ENCODE peak calls at places on chromosomes 11 and 22, in ten cellular contexts. X, H, V, O, Y, Q, B, M, J and W are unnamed samples.

GRCh38 chr11:115944596-115944995 is 440.4 kb upstream of the CADM1 start:
- DNase-seq in Y (no peak), B (no peak), O (no peak), M (no peak), H (no peak), V (no peak), J (no peak), X (no peak), Q (no peak), W (no peak)

GRCh38 chr11:105152556-105152955 is 13.0 kb upstream of the CARD18 start:
- DNase-seq in O (no peak), H (no peak), B (no peak), X (no peak), Y (no peak), M (no peak), Q (no peak), J (no peak), V (no peak), W (no peak)

GRCh38 chr11:3044004-3044403 is 13.2 kb downstream of the CARS1 start:
- DNase-seq in B (no peak), X (no peak), Y (peak), V (no peak), H (no peak), M (peak), J (no peak), O (no peak), Q (peak), W (no peak)

GRCh38 chr11:132032555-132032954 is 662.1 kb downstream of the NTM start:
- DNase-seq in Y (peak), B (no peak), Q (no peak), O (no peak), J (no peak), X (no peak), M (no peak), V (no peak), H (no peak), W (no peak)

GRCh38 chr11:113384551-113384950 is 3.0 kb upstream of the ANKK1 start:
- DNase-seq in Y (peak), B (no peak), X (no peak), J (peak), H (peak), M (no peak), Q (no peak), V (no peak), O (no peak), W (no peak)

GRCh38 chr11:877565-877964 is 33.0 kb downstream of the CHID1 start:
- DNase-seq in M (peak), V (no peak), O (no peak), B (no peak), X (no peak), Y (no peak), Q (no peak), J (no peak), H (no peak), W (peak)

GRCh38 chr11:119024430-119025098 is 6.0 kb downstream of the TRAPPC4 start:
- DNase-seq in Q (peak), M (peak), O (peak), H (no peak), J (no peak), X (no peak), V (no peak), Y (no peak), B (no peak), W (peak)

GRCh38 chr11:3855808-3856491 is 486 bp downstream of the STIM1 start:
- DNase-seq in O (peak), V (peak), J (peak), M (peak), Y (no peak), B (no peak), H (no peak), X (peak), Q (peak), W (peak)

GRCh38 chr11:13388741-13389140 is 74.3 kb downstream of the BTBD10 start:
- DNase-seq in O (no peak), Y (no peak), H (no peak), Q (no peak), M (no peak), V (no peak), X (no peak), B (no peak), J (no peak), W (no peak)

GRCh38 chr11:29321293-29322132 is 695.3 kb downstream of the KCNA4 start:
- DNase-seq in Y (peak), X (no peak), O (no peak), Q (no peak), H (no peak), B (no peak), J (no peak), V (no peak), M (no peak), W (no peak)

GRCh38 chr22:37083914-37084313 is 25.6 kb downstream of the TMPRSS6 start:
- DNase-seq in H (no peak), Q (no peak), X (no peak), Y (no peak), J (no peak), M (no peak), O (no peak), B (no peak), V (no peak), W (no peak)

DNA sequence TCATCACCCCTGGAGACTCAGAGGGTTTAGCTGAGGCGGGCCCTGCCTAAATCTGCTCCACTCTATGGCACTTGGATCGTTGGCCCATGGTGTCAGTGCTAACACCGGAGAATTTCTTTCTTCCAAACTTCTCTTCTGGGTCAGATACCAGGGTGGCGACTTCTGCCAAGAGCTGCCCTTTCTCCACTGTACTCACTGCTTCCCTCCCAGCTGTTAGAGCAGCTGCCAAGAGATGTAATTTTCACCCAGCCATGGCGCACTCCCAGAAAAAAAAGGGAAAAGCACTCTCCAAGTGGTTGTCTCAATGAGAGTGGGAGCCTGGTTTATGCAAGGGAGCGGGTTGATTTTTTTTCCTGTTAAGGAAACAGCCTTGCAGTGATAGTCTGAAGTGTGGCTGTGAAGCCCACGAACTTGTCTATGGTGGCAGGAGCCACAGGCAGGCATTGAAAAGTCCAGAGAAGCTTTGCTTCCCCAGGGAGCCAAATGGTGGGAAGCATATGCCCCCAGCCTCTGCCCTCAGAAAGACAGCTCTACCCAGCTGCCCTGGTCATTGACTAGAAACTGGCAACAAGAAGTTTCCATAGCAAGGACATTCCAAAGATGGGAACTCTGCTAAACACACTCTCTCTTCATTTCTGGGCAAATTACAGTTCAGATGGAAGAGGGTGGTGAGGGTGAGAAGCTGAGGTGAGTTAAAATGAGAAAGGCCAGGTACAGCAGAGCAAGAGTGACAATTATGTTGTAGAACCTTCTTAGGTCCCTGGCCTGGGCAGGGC is 10.7 kb downstream of the PCSK7 start:
- DNase-seq in M (no peak), Q (no peak), Y (no peak), H (no peak), J (no peak), V (peak), O (peak), X (no peak), B (no peak), W (no peak)
- TF ChIP-seq POLR2A in M (no peak), Q (no peak), Y (no peak), H (no peak), J (no peak), V (no peak), O (no peak), X (no peak), B (no peak), W (no peak)

DNA sequence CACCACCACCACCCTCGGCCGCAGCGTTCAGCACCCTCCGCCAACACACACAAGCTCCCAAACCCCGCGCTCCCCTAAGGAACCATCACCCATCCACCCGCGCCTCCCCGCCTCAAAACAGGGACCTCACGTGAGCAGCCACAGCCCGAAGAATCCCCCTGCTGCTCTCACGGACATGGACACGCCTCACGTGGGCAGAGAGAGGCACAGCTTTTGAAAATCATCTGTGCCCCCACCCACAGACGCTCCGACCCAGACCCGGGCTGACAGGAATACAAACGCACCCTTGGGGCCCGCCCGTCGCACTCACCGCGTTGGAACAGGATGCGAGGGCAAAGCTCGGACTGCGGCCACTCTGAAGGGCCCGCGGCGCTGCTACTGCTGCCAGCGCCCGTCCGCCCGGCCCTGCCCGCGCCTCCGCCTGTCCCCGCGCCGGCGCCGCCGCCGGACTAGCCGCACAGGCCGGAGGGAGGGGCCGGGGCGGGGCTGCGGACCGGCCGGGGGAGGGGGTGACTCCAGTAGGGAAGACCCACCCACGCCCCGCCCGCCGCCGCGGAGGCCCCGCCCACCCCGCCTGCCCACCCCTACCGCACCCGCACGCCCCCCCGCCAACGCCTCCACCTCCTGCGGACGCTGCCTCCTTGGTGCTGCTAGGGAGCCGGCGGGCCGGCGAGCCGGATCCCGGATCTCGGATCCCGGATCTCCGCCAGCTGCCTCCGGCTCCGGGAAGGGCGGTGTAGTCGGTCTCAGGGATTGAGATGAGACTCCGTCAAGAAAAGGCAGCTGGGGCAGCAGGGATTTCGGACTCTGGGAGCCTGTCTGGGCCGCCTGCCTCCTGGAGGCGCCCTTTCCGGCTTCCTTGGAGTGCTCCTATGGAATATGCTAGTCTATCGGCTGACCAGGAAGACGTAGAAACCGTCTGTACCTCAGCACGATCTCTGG is at the start of gene TRIM3:
- DNase-seq in O (peak), X (peak), H (peak), Q (peak), J (peak), B (peak), Y (peak), M (peak), V (peak), W (peak)
- TF ChIP-seq POLR2A in O (peak), X (peak), H (peak), Q (peak), J (peak), B (peak), Y (peak), M (peak), V (peak), W (no peak)

GRCh38 chr22:20498913-20499312 is 3.3 kb upstream of the KLHL22 start:
- DNase-seq in X (no peak), J (no peak), Y (no peak), V (no peak), O (no peak), B (no peak), Q (no peak), M (no peak), H (no peak), W (no peak)

GRCh38 chr22:20497426-20497825 is 1.8 kb upstream of the KLHL22 start:
- DNase-seq in J (no peak), V (no peak), Q (no peak), B (no peak), H (no peak), O (no peak), M (no peak), Y (no peak), X (no peak), W (no peak)

GRCh38 chr22:20499769-20500168 is 4.2 kb upstream of the KLHL22 start:
- DNase-seq in H (no peak), V (no peak), O (no peak), Q (no peak), M (no peak), J (no peak), B (no peak), X (no peak), Y (no peak), W (no peak)

GRCh38 chr22:20494978-20495860 is at the start of gene KLHL22:
- DNase-seq in B (no peak), Q (peak), O (peak), Y (peak), J (peak), X (no peak), M (no peak), V (peak), H (peak), W (peak)

GRCh38 chr22:20495861-20496681 is 476 bp upstream of the KLHL22 start:
- DNase-seq in X (peak), B (peak), Y (peak), Q (peak), M (peak), J (peak), O (peak), V (peak), H (peak), W (peak)
- TF ChIP-seq POLR2A in X (peak), B (peak), Y (peak), Q (peak), M (peak), J (peak), O (peak), V (peak), H (peak), W (peak)

DNA sequence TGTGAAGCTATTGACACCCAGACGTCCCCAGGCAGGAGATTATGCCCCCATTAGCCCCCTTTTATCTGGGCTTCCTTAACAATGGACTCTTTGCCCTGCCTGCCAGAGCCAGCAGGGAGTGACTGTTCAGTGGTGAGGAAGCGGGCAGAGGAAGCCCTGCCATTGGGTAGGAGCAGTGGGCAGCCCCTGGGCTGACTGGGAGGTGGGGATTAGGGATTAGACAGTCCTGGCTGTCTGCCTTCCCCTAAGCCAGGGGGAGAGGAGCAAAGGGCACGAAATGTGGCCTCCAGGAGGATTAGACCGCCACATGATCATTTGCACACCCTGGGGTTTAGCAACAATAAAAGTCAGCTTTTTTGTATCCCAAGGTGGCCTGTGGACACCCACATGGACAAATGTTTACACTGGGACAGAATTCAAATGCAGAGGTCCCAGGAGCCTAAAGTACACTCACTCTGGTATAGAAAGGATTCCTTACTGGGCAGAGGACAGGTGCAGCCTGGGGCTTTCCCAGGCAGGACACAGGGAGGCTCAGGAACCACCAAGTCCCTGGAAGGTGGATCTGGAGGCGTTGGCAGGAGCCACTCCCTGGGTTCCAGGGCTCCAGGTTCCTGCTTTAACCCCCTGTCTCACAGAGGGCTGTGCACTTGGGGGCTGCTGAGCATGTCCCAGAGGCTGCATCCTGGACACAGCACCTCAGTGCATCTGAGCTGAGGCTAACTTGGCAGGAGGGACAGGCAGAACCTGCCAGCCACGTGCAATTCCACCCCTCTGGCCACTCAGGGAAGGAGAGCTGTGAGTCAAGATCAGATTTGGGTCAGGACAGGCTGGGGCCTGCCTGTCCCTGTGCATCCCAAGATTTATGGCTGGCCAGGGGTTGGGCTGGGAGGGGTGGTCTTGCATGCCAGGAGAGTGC is 2.1 kb downstream of the PNPLA3 start:
- DNase-seq in H (peak), M (peak), B (no peak), V (no peak), Y (no peak), X (no peak), J (no peak), O (no peak), Q (no peak), W (no peak)
- TF ChIP-seq POLR2A in H (no peak), M (peak), B (no peak), V (no peak), Y (no peak), X (no peak), J (no peak), O (no peak), Q (no peak), W (no peak)

GRCh38 chr11:76444065-76444383 is 794 bp upstream of the EMSY start:
- DNase-seq in M (no peak), H (no peak), Q (no peak), X (no peak), V (no peak), O (no peak), J (no peak), B (no peak), Y (no peak), W (no peak)

GRCh38 chr11:76444384-76445121 is at the start of gene EMSY:
- DNase-seq in X (peak), B (peak), H (peak), Q (peak), V (peak), O (peak), J (peak), M (peak), Y (peak), W (peak)

GRCh38 chr11:76443254-76443935 is 1.4 kb upstream of the EMSY start:
- DNase-seq in J (peak), H (no peak), Q (no peak), M (no peak), O (no peak), B (no peak), V (no peak), Y (no peak), X (no peak), W (peak)

GRCh38 chr11:76448506-76448905 is 3.7 kb downstream of the EMSY start:
- DNase-seq in H (no peak), Y (no peak), X (no peak), B (no peak), Q (no peak), O (no peak), J (no peak), V (no peak), M (no peak), W (no peak)

DNA sequence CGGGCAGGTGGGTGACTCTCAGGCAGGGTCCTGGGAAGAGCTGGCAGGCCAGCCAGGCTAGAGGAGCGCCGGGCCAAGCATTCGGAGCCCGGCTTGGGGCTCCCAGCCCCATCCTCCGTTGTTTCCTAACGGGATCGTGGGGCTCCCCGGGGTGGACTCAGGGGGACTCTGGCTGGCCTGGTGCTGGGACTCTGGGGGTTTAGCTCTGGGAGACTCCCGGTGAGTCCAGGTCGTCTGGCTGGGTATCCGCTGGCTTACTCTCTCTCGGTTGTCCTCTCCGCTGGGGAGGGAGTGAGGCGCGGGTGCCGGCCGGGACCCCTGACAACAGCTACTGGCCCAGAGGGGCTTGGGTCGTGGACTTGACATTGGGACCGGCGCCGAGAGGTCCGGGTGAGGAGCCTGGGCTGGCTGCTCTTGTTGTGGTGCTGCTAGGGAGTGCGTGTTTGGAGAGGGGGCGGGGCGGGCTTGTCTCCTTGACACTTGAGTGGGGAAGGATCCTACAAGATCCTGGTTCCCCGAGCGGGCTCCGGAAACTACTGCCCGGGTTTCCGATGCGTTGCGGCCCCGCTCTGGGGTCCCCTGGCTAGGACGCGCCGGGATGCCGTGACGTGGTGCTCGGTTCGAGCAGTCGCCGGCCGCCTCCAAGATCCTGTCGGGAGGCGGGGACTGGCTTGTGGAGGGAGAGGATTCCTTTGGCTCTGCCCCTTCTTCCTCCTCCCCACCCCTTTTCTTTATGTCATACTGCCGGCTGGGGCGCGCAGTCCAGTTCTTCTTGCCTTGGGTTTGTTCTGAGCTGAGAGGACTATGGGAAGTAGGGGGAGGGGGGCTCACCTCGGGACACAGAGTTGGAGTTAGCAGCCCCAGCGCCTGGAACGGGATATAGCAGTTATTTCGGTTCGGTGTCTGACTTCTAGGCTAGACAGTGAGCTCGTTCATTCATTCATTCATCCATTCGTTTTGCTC is 585 bp downstream of the EMSY start:
- DNase-seq in Y (peak), X (peak), J (peak), B (peak), O (peak), M (peak), V (peak), Q (peak), H (peak), W (peak)
- TF ChIP-seq POLR2A in Y (peak), X (peak), J (peak), B (no peak), O (peak), M (peak), V (no peak), Q (no peak), H (peak), W (no peak)

DNA sequence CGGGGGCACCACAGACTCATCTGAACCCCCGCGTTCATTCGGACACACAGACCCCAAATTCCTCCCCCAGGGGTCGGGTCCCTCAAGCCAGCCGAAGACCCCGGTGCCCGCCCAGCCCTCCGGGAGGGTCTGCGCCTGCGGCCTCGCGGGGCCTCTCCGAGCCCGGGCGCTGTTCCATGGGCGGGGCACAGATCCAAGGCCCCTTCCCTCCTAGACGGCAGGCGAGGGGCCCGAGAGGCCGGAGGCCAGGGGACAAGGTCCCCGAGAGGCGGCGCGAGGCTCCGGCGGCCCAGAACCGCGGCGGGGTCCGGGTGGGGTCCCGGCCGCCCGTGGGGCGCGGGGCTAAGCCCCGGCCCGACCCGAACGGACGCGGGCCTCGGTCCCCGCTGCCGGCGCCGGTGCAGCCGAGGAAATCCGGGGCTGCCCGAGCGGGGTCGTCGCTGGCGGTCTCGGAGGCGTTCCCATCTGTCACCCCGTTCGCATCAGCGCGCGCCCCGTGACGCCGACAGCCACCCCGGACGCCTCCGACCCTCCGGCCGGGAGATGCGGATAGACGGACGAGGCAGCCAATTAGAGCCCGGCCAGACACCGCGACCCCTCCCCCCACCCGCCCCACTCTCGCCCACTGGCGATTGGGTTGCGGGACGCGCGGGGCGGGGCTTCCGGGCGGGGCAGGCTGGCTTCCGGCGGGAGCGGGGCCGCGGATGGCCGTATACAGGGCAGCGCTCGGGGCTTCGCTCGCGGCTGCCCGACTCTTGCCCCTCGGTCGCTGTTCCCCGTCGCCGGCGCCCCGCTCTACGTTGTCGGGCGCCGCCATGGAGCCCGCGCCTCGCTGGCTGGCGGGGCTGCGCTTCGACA is at the start of gene SELENOO:
- DNase-seq in X (peak), B (peak), V (peak), M (peak), O (peak), J (peak), H (peak), Q (peak), Y (peak), W (peak)
- TF ChIP-seq POLR2A in X (peak), B (peak), V (peak), M (peak), O (peak), J (peak), H (peak), Q (peak), Y (peak), W (peak)